ENCODE peak calls at places on chromosomes 12 and 14, in nine cellular contexts. Y is right lobe of liver, T is A549, U is uterus, V is esophagus squamous epithelium, M is transverse colon, E is suprapubic skin, C is prostate gland, W is IMR-90. R is an unnamed sample.

GRCh38 chr14:35875296-35875695 is 49.2 kb downstream of the BRMS1L start:
- DNase-seq in V (no peak), W (peak), M (no peak), E (no peak), Y (no peak), T (no peak), U (no peak), C (no peak), R (no peak)

GRCh38 chr14:104743461-104744380 is 9.2 kb upstream of the SIVA1 start:
- DNase-seq in C (no peak), V (no peak), Y (no peak), U (no peak), M (no peak), W (peak), E (no peak), T (no peak), R (no peak)

GRCh38 chr14:92539875-92540274 is 26.3 kb downstream of the RIN3 start:
- DNase-seq in U (no peak), T (no peak), E (no peak), Y (no peak), M (no peak), C (no peak), W (peak), V (no peak), R (peak)

GRCh38 chr12:9372202-9372601 is 164.0 kb upstream of the PZP start:
- DNase-seq in M (no peak), Y (no peak), C (no peak), U (no peak), T (no peak), E (no peak), V (no peak), W (peak), R (no peak)

GRCh38 chr14:73393375-73393774 is 65.0 kb downstream of the NUMB start:
- DNase-seq in V (no peak), T (no peak), W (no peak), E (no peak), M (no peak), C (no peak), U (no peak), Y (no peak), R (no peak)

GRCh38 chr12:95261109-95261508 is 43.5 kb downstream of the VEZT start:
- DNase-seq in V (no peak), E (no peak), T (no peak), C (no peak), U (no peak), Y (no peak), M (no peak), W (no peak), R (no peak)

GRCh38 chr12:79422060-79422812 is 268.5 kb downstream of the PAWR start:
- DNase-seq in M (no peak), E (no peak), U (no peak), C (no peak), Y (no peak), V (no peak), T (no peak), W (no peak), R (no peak)

GRCh38 chr14:48035836-48036235 is 360.4 kb upstream of the MDGA2 start:
- DNase-seq in C (no peak), V (no peak), E (no peak), W (no peak), Y (no peak), U (no peak), M (no peak), T (no peak), R (no peak)

GRCh38 chr12:78671295-78671694 is 193.3 kb upstream of the SYT1 start:
- DNase-seq in V (no peak), C (no peak), M (no peak), U (no peak), W (peak), Y (no peak), T (no peak), E (no peak), R (no peak)

GRCh38 chr12:38983117-38983571 is 77.8 kb upstream of the CPNE8 start:
- DNase-seq in C (no peak), V (no peak), Y (no peak), W (no peak), M (no peak), E (no peak), T (no peak), U (no peak), R (no peak)

GRCh38 chr12:106084048-106084671 is 54.6 kb downstream of the NUAK1 start:
- DNase-seq in V (no peak), C (no peak), U (no peak), M (no peak), W (peak), Y (no peak), T (peak), E (no peak), R (no peak)

GRCh38 chr14:70641548-70642312 is at the start of gene TTC9:
- DNase-seq in M (peak), Y (no peak), W (no peak), E (no peak), C (no peak), T (peak), U (no peak), V (no peak), R (peak)

GRCh38 chr14:25015761-25016160 is 34.2 kb downstream of the STXBP6 start:
- DNase-seq in U (no peak), Y (no peak), V (no peak), M (no peak), C (no peak), W (no peak), E (no peak), T (no peak), R (no peak)

GRCh38 chr12:41932028-41932427 is 212.6 kb downstream of the GXYLT1 start:
- DNase-seq in U (no peak), M (no peak), E (no peak), W (no peak), T (no peak), C (no peak), Y (no peak), V (no peak), R (no peak)
- H3K27ac ChIP-seq in U (no peak), M (no peak), E (no peak), W (no peak), T (no peak), C (no peak), Y (no peak), V (peak), R (peak)

GRCh38 chr12:6367969-6368892 is 7.1 kb downstream of the SCNN1A start:
- DNase-seq in V (no peak), C (no peak), E (no peak), W (no peak), Y (no peak), T (no peak), M (no peak), U (no peak), R (no peak)
- TF ChIP-seq POLR2A in V (no peak), C (no peak), E (no peak), W (no peak), Y (no peak), T (no peak), M (no peak), U (no peak), R (no peak)

GRCh38 chr12:51972849-51973273 is 21.4 kb downstream of the ACVR1B start:
- DNase-seq in E (no peak), M (peak), W (peak), Y (peak), C (no peak), T (no peak), V (no peak), U (peak), R (no peak)

GRCh38 chr12:51971679-51972423 is 20.4 kb downstream of the ACVR1B start:
- DNase-seq in V (no peak), W (no peak), U (no peak), M (no peak), T (no peak), E (no peak), C (no peak), Y (peak), R (no peak)

GRCh38 chr12:51969643-51970042 is 18.1 kb downstream of the ACVR1B start:
- DNase-seq in V (no peak), Y (peak), E (no peak), U (no peak), T (no peak), M (no peak), C (no peak), W (no peak), R (no peak)

GRCh38 chr12:51972424-51972812 is 20.9 kb downstream of the ACVR1B start:
- DNase-seq in U (no peak), Y (peak), M (no peak), W (no peak), C (no peak), V (no peak), E (no peak), T (no peak), R (no peak)

DNA sequence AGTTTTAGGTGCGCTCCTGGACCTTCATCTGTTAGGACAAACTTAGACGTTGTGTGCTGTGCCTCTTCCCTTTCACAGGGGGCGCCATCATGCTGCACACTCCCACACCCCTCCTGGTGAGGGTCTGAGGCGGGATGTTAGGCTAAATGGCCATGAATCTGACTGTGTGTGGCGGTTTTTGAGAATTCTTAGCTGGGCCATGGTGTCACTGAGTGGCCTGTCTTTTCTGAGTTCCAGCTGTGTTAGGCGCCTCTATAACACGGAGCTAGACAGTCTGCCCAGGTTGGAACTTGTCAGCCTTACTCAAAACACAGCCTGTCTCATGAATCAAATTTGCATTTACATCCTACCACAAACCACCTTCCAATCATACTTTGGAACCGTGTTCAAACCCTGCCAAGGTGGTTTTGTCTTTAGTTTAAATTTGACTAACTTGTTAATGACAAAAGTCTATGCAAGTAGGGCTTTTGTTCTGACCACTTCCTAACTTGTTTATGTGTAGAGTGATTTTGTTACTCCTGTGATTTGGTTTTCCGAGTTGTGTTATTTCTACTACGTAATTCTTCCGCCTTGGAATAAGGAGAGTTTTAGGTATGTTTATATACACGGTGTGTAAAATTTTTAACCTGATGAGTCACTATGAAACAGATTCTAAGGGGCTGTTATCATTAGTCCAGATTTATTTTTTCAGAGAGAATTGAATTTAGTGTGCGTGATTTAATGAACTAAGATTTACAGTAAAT is 19.6 kb downstream of the ACVR1B start:
- DNase-seq in Y (peak), V (no peak), T (peak), M (peak), U (no peak), C (no peak), E (no peak), W (peak), R (no peak)
- TF ChIP-seq CTCF in Y (peak), V (peak), T (peak), M (peak), U (no peak), C (peak), E (peak), W (peak), R (peak)

DNA sequence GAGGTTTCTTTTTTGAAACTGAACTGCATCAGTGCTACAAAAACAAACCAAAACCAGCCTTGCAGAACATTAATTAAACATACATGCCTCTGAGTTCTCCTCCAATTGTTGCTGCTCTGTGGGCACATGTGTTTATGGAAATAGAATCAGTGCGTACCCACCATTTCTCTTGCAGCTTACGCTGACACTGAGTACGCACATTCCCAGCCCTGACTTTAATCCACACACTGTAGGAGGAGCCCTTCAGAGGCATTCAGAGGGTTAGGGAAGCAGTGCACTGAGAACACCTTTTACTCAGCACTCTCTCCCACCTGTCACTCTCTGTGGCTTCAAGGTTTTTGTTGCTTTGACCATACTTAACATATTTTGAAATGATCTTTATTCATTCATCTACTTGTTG is 250.5 kb upstream of the PWP1 start:
- DNase-seq in Y (no peak), U (no peak), C (no peak), T (no peak), M (no peak), E (no peak), V (no peak), W (peak), R (no peak)
- H3K27ac ChIP-seq in Y (no peak), U (no peak), C (no peak), T (no peak), M (no peak), E (no peak), V (no peak), W (no peak), R (no peak)

GRCh38 chr12:110619534-110619953 is 5.6 kb downstream of the TCTN1 start:
- DNase-seq in Y (no peak), C (no peak), V (no peak), E (no peak), W (peak), U (no peak), M (no peak), T (no peak), R (no peak)

GRCh38 chr12:110615171-110615570 is 1.2 kb downstream of the TCTN1 start:
- DNase-seq in E (no peak), V (no peak), C (no peak), W (no peak), Y (no peak), U (no peak), T (no peak), M (no peak), R (no peak)

GRCh38 chr12:110616471-110617115 is 2.7 kb downstream of the TCTN1 start:
- DNase-seq in V (no peak), M (no peak), E (no peak), W (no peak), C (no peak), Y (no peak), U (no peak), T (no peak), R (no peak)

DNA sequence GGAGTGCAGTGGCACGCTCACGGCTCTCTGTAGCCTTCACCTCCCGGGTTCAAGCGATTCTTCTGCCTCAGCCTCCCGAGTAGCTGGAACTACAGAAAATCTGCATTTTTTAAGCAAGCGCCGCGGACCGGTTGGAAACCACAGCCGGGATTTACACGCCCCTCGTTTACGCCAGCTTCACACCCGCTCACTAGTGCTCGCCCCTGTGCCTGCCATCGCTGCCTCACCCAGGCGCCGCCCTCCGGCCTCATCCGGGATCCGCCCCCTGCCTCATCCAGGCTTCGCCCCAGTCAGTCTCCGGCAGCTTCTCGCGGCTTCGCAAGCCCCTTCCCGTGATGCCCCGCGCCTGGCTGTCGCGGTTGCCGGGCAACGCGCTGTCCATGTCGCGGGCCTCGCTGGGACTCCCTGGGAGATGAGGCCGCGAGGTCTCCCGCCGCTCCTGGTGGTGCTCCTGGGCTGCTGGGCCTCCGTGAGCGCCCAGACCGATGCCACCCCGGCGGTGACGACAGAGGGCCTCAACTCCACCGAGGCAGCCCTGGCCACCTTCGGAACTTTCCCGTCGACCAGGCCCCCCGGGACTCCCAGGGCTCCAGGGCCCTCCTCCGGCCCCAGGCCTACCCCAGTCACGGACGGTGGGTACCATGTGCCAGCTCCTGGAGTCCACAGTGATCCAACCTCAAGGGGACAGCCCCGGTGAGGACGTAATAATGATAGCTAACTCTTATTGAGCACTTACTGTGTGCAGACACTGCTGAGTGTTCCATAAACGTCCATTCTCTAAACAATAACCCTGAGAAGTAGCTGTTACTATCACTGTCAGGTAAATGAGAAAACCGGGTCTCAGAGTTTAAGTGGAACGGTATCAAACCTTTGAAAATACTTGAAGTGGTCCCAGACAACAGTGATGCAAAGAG is at the start of gene TCTN1:
- DNase-seq in W (peak), C (peak), V (peak), M (peak), T (peak), E (peak), U (peak), Y (peak), R (peak)
- TF ChIP-seq POLR2A in W (peak), C (peak), V (no peak), M (peak), T (peak), E (peak), U (peak), Y (peak), R (peak)

GRCh38 chr12:66548338-66549049 is 130.4 kb downstream of the GRIP1 start:
- DNase-seq in T (no peak), U (no peak), E (no peak), Y (no peak), W (no peak), M (no peak), C (no peak), V (no peak), R (no peak)
- TF ChIP-seq CTCF in T (no peak), U (no peak), E (no peak), Y (no peak), W (no peak), M (no peak), C (no peak), V (no peak), R (no peak)

DNA sequence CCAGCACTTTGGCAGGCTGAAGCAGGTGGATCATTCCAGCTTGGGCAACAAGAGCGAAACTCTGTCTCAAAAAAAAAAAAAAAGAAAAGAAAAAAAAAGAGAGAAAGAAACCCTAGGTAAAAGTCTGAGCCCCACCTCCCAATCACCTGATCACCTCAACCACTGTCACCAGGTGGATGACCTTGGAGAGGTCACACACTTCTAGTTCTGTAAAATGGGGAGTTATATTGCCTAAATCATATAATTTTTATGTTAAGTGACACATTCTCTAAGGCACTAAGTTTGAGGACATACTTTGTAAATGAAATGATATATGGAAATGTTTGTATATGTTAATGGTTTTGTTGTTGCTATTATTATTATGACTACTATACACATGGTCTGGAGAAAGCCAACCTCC is 1.5 kb upstream of the ERBB3 start:
- DNase-seq in Y (no peak), E (no peak), C (no peak), T (no peak), U (no peak), W (no peak), V (no peak), M (no peak), R (no peak)
- H3K27ac ChIP-seq in Y (no peak), E (peak), C (peak), T (peak), U (peak), W (no peak), V (peak), M (peak), R (no peak)

DNA sequence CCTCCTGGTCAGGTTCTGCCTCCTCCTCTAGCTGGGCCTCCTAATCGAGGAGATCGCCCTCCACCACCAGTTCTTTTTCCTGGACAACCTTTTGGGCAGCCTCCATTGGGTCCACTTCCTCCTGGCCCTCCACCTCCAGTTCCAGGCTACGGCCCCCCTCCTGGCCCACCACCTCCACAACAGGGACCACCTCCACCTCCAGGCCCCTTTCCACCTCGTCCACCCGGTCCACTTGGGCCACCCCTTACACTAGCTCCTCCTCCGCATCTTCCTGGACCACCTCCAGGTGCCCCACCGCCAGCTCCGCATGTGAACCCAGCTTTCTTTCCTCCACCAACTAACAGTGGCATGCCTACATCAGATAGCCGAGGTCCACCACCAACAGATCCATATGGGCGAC is 19.3 kb downstream of the CPSF6 start:
- DNase-seq in Y (no peak), M (no peak), V (no peak), W (no peak), U (no peak), T (no peak), C (no peak), E (no peak), R (no peak)
- TF ChIP-seq POLR2A in Y (no peak), M (no peak), V (no peak), W (no peak), U (no peak), T (no peak), C (no peak), E (no peak), R (no peak)

DNA sequence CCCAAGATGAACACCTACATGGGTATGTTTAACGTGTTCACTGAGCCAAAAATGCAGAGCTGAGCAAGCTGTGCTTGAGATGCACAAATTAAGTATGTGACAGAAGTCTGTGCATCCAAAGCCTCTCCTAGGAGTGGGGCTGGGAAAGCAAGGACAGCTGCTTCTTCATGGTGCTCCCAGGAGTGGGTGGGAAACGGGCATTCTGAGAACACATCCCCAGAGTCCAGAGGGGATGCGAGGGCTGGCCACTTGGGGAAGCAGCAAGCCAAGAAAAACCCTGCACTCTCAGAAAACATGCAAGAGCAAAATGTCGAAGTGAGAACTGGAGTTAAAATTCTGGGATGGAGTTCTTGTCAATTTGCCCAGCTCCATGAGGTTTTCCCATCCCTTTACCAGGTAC is 414.3 kb downstream of the BCAT1 start:
- DNase-seq in T (no peak), U (no peak), W (no peak), V (no peak), M (no peak), C (no peak), E (no peak), Y (no peak), R (no peak)
- TF ChIP-seq CTCF in T (no peak), U (no peak), W (no peak), V (no peak), M (no peak), C (no peak), E (no peak), Y (no peak), R (no peak)

GRCh38 chr14:58987601-58988000 is 200.9 kb upstream of the DAAM1 start:
- DNase-seq in E (no peak), W (no peak), M (no peak), Y (no peak), T (no peak), U (no peak), C (no peak), V (no peak), R (no peak)
- H3K27ac ChIP-seq in E (no peak), W (no peak), M (no peak), Y (no peak), T (no peak), U (no peak), C (no peak), V (no peak), R (no peak)

R was measured in upper lobe of left lung.